ENCODE peak calls at places on chromosomes 2 and 18, in seven cellular contexts. B, G, O, E, A, I and Y are unnamed samples.

GRCh38 chr2:71510196-71510807 is 56.9 kb downstream of the DYSF start:
- DNase-seq in G (peak; percentile 74), I (peak; percentile 19), B (peak; percentile 83), O (peak; percentile 82), A (no peak), E (peak; percentile 70), Y (peak; percentile 61)

GRCh38 chr18:21057112-21057511 is 54.5 kb downstream of the ROCK1 start:
- DNase-seq in I (no peak), G (no peak), E (no peak), A (no peak), B (no peak), O (no peak), Y (no peak)

GRCh38 chr2:238235331-238235732 is 4.5 kb downstream of the HES6 start:
- DNase-seq in G (no peak), A (no peak), O (no peak), E (no peak), I (no peak), B (no peak), Y (no peak)

GRCh38 chr2:128016620-128017019 is 11.2 kb downstream of the SAP130 start:
- DNase-seq in I (peak; percentile 14), O (no peak), E (no peak), B (no peak), G (no peak), A (no peak), Y (no peak)

GRCh38 chr2:10303634-10304378 is 1.1 kb downstream of the HPCAL1 start:
- DNase-seq in A (peak; percentile 94), G (peak; percentile 23), O (no peak), E (no peak), B (peak; percentile 42), I (no peak), Y (peak; percentile 20)

GRCh38 chr2:42008241-42008911 is 39.4 kb upstream of the PKDCC start:
- DNase-seq in G (no peak), I (no peak), A (no peak), O (no peak), B (no peak), E (no peak), Y (no peak)

GRCh38 chr2:134314656-134315377 is 60.9 kb downstream of the MGAT5 start:
- DNase-seq in G (peak; percentile 31), E (no peak), B (no peak), A (no peak), O (no peak), I (no peak), Y (no peak)

GRCh38 chr2:177188482-177189469 is 23.8 kb upstream of the HNRNPA3 start:
- DNase-seq in A (no peak), G (no peak), O (no peak), E (no peak), I (no peak), B (no peak), Y (no peak)

GRCh38 chr2:85790499-85790898 is 36.7 kb downstream of the ATOH8 start:
- DNase-seq in B (no peak), G (no peak), E (no peak), I (no peak), A (no peak), O (no peak), Y (no peak)

GRCh38 chr2:112159454-112159921 is 21.3 kb downstream of the FBLN7 start:
- DNase-seq in E (no peak), B (no peak), A (peak; percentile 82), O (no peak), G (no peak), I (no peak), Y (no peak)

GRCh38 chr2:125745514-125745913 is 910.4 kb upstream of the GYPC start:
- DNase-seq in O (peak; percentile 79), G (peak; percentile 26), A (no peak), B (no peak), E (no peak), I (no peak), Y (no peak)

GRCh38 chr2:100929142-100929541 is 72.9 kb upstream of the RPL31 start:
- DNase-seq in B (no peak), E (no peak), I (no peak), G (no peak), A (no peak), O (no peak), Y (no peak)

GRCh38 chr2:147327636-147328035 is 517.2 kb upstream of the ACVR2A start:
- DNase-seq in G (no peak), A (no peak), E (no peak), O (no peak), I (no peak), B (no peak), Y (no peak)

GRCh38 chr2:67180841-67181240 is 216.3 kb upstream of the ETAA1 start:
- DNase-seq in B (no peak), E (no peak), G (no peak), I (no peak), O (no peak), A (no peak), Y (no peak)

GRCh38 chr18:48840491-48840877 is 110.3 kb downstream of the SMAD7 start:
- DNase-seq in G (no peak), O (no peak), A (no peak), E (no peak), I (no peak), B (no peak), Y (no peak)

GRCh38 chr2:27796991-27797752 is 25.7 kb downstream of the MRPL33 start:
- DNase-seq in O (no peak), A (no peak), G (peak; percentile 50), E (no peak), B (no peak), I (no peak), Y (no peak)

GRCh38 chr2:204205548-204205947 is 269.0 kb downstream of the ICOS start:
- DNase-seq in I (no peak), E (no peak), A (no peak), B (no peak), O (peak; percentile 89), G (no peak), Y (no peak)

GRCh38 chr2:165773684-165774083 is 20.4 kb downstream of the GALNT3 start:
- DNase-seq in O (no peak), A (no peak), G (no peak), E (no peak), B (no peak), I (no peak), Y (no peak)

GRCh38 chr2:225735844-225736243 is 336.3 kb downstream of the NYAP2 start:
- DNase-seq in G (no peak), B (peak; percentile 65), O (no peak), A (no peak), I (peak; percentile 89), E (no peak), Y (no peak)

GRCh38 chr2:63712748-63713147 is 124.0 kb downstream of the MDH1 start:
- DNase-seq in I (no peak), A (no peak), O (no peak), G (no peak), E (no peak), B (no peak), Y (no peak)

GRCh38 chr2:71609958-71610357 is 156.6 kb downstream of the DYSF start:
- DNase-seq in E (no peak), B (peak; percentile 49), G (no peak), A (no peak), O (no peak), I (peak; percentile 38), Y (no peak)

GRCh38 chr2:1645761-1646476 is 98.4 kb downstream of the PXDN start:
- DNase-seq in I (no peak), O (peak; percentile 30), G (no peak), A (peak; percentile 46), E (peak; percentile 54), B (no peak), Y (no peak)

GRCh38 chr2:28507806-28508764 is 12.2 kb downstream of the PLB1 start:
- DNase-seq in I (peak; percentile 42), G (no peak), A (no peak), E (no peak), B (peak; percentile 91), O (no peak), Y (no peak)

GRCh38 chr2:130365075-130365474 is 9.2 kb downstream of the PTPN18 start:
- DNase-seq in G (no peak), A (no peak), O (no peak), I (no peak), B (no peak), E (no peak), Y (no peak)

GRCh38 chr2:148674063-148675020 is 29.8 kb downstream of the EPC2 start:
- DNase-seq in B (peak; percentile 30), A (no peak), I (no peak), E (no peak), O (peak; percentile 54), G (no peak), Y (peak; percentile 11)

GRCh38 chr2:118923371-118923770 is 18.6 kb upstream of the MARCO start:
- DNase-seq in O (no peak), A (no peak), G (no peak), E (no peak), I (no peak), B (no peak), Y (no peak)

GRCh38 chr2:203498161-203498560 is 36.9 kb downstream of the RAPH1 start:
- DNase-seq in I (peak; percentile 85), O (no peak), G (no peak), E (no peak), A (no peak), B (peak; percentile 84), Y (no peak)

GRCh38 chr2:43083710-43084698 is 142.4 kb downstream of the ZFP36L2 start:
- DNase-seq in O (peak; percentile 45), I (peak; percentile 51), B (peak; percentile 84), A (no peak), E (no peak), G (peak; percentile 73), Y (no peak)

DNA sequence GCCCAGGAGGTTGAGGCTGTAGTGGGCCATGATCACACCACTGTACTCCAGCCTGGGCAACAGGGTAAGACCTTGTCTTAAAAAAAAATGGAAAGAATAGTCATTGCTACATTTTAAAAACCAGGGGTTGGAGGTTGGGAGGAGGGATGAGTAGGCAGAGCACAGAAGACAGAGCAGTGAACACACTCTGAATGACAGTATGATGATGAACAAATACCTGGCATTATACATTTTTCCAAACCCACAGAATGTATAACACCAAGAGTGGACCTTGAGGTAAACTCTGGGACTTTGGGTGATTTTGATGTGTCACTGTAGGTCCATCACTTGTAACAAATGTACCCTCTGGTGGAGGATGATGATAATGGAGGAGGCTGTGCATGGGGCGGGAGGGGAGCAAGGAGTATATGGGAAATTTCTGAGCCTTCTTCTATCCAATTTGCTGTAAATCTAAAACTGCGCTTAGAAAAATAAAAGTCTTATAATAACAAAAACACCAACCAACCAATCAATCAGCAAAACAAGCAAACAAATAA is 111.4 kb upstream of the PGAP1 start:
- DNase-seq in G (no peak), B (no peak), I (no peak), A (no peak), E (no peak), O (no peak), Y (no peak)
- TF ChIP-seq CTCF in G (no peak), B (no peak), I (no peak), A (no peak), E (no peak), O (no peak), Y (no peak)

GRCh38 chr2:47169784-47170183 is 14.7 kb upstream of the STPG4 start:
- DNase-seq in B (no peak), E (no peak), A (no peak), O (no peak), I (no peak), G (no peak), Y (no peak)
- H3K27ac ChIP-seq in B (no peak overlapping the region), E (no peak overlapping the region), A (no peak overlapping the region), O (no peak overlapping the region), I (peak overlapping the region; percentile 10), G (no peak overlapping the region), Y (no peak overlapping the region)

GRCh38 chr18:65206551-65207260 is 544.1 kb upstream of the CDH7 start:
- DNase-seq in I (no peak), G (no peak), B (no peak), E (no peak), O (peak; percentile 80), A (peak; percentile 53), Y (no peak)
- TF ChIP-seq CTCF in I (no peak), G (no peak), B (no peak), E (no peak), O (peak; percentile 73), A (no peak), Y (no peak)

GRCh38 chr2:150473767-150474166 is 13.7 kb downstream of the RND3 start:
- DNase-seq in O (no peak), E (no peak), B (no peak), G (no peak), I (no peak), A (no peak), Y (no peak)
- H3K27ac ChIP-seq in O (no peak overlapping the region), E (no peak overlapping the region), B (peak overlapping the region; percentile 61), G (peak overlapping the region; percentile 42), I (peak overlapping the region; percentile 79), A (peak overlapping the region; percentile 49), Y (no peak overlapping the region)